ENCODE peak calls at places on chromosome 15, in eight cellular contexts. K is activated T-helper 2 cell treated with anti-CD3 and anti-CD28 coated beads, Interferon-gamma antibody, Interleukin-2, Interleukin-4, amounts not matched to agents 10 μg/mL and 5 μg/mL and 100 μg/mL, durations not matched to agents 14 hours and 24 hours and 36 hours; N is effector CD4-positive, alpha-beta T cell; D is NB4; H is non-pigmented ciliary epithelial cell; C is thoracic aorta; A is NCI-H2171 treated with DMSO at 0.1 percent for 48 hours; Y is NCI-H774. J is an unnamed sample.
A peak's percentile ranks its signal among the peaks of the same experiment; 100 is the strongest.

GRCh38 chr15:80418892-80419537 is 14.8 kb downstream of the ARNT2 start:
- DNase-seq in A (peak; percentile 57), N (no peak), C (no peak), K (no peak), Y (no peak), D (peak; percentile 54), H (no peak), J (no peak)

GRCh38 chr15:80776420-80777045 is 2.6 kb upstream of the CEMIP start:
- DNase-seq in N (peak; percentile 33), Y (peak; percentile 65), C (no peak), A (peak; percentile 76), K (peak; percentile 45), D (peak; percentile 63), H (no peak), J (peak; percentile 50)

GRCh38 chr15:73950479-73951043 is 24.3 kb downstream of the LOXL1 start:
- DNase-seq in N (no peak), Y (no peak), K (no peak), D (peak; percentile 22), C (no peak), A (peak; percentile 94), H (no peak), J (no peak)

GRCh38 chr15:64571857-64572291 is 111.5 kb downstream of the ZNF609 start:
- DNase-seq in N (no peak), K (no peak), D (peak; percentile 46), C (no peak), A (no peak), Y (no peak), H (no peak), J (no peak)

GRCh38 chr15:80174017-80174746 is 21.4 kb downstream of the FAH start:
- DNase-seq in A (no peak), C (no peak), D (no peak), Y (no peak), H (no peak), K (no peak), N (no peak), J (no peak)

GRCh38 chr15:25181290-25182097 is 226.7 kb downstream of the SNRPN start:
- DNase-seq in H (no peak), D (no peak), A (no peak), N (no peak), C (no peak), K (no peak), Y (no peak), J (no peak)

GRCh38 chr15:85621096-85621495 is 173.6 kb downstream of the KLHL25 start:
- DNase-seq in A (no peak), H (no peak), C (no peak), D (no peak), K (no peak), Y (no peak), N (no peak), J (no peak)

GRCh38 chr15:77877869-77878577 is 199.5 kb downstream of the TBC1D2B start:
- DNase-seq in N (no peak), C (no peak), H (no peak), D (no peak), K (no peak), A (no peak), Y (no peak), J (no peak)

GRCh38 chr15:57923311-57923710 is 142.2 kb downstream of the ALDH1A2 start:
- DNase-seq in N (no peak), K (no peak), Y (no peak), H (no peak), A (no peak), C (no peak), D (no peak), J (no peak)

GRCh38 chr15:83734487-83734886 is 80.6 kb downstream of the ADAMTSL3 start:
- DNase-seq in N (no peak), H (no peak), K (no peak), C (no peak), A (no peak), D (peak; percentile 5), Y (no peak), J (no peak)

GRCh38 chr15:44710236-44711088 is 661 bp downstream of the PATL2 start:
- DNase-seq in C (no peak), N (no peak), K (peak; percentile 37), A (peak; percentile 35), H (no peak), D (peak; percentile 85), Y (no peak), J (peak; percentile 32)

GRCh38 chr15:95760508-95760907 is 570.0 kb upstream of the NR2F2 start:
- DNase-seq in K (no peak), C (no peak), Y (no peak), H (no peak), D (peak; percentile 60), N (no peak), A (no peak), J (no peak)

GRCh38 chr15:38217788-38218609 is 34.6 kb upstream of the SPRED1 start:
- DNase-seq in C (no peak), Y (no peak), D (peak; percentile 1), A (no peak), H (no peak), N (no peak), K (no peak), J (no peak)

GRCh38 chr15:84834969-84835368 is 17.8 kb downstream of the ALPK3 start:
- DNase-seq in K (no peak), N (no peak), H (no peak), Y (no peak), C (no peak), D (no peak), A (no peak), J (no peak)